ENCODE peak calls at places on chromosomes 13 and 19, in four cellular contexts. H is left ventricle myocardium inferior, K is ovary, Q is prostate gland. A is an unnamed sample.

GRCh38 chr13:25973576-25973975 is 78.2 kb downstream of the SHISA2 start:
- DNase-seq in K (no peak), H (no peak), Q (no peak), A (no peak)

GRCh38 chr19:3047307-3048189 is 14.7 kb downstream of the TLE5 start:
- DNase-seq in K (peak; percentile 88), Q (peak; percentile 96), H (peak; percentile 79), A (peak; percentile 95)

GRCh38 chr19:1248454-1249297 is at the start of gene MIDN:
- DNase-seq in K (peak; percentile 96), H (peak; percentile 88), Q (peak; percentile 79), A (peak; percentile 88)

GRCh38 chr19:1007399-1007745 is 7.2 kb downstream of the GRIN3B start:
- DNase-seq in Q (no peak), K (no peak), H (no peak), A (no peak)

GRCh38 chr19:10230904-10231623 is at the start of gene S1PR2:
- DNase-seq in Q (peak; percentile 49), K (peak; percentile 84), H (peak; percentile 85), A (peak; percentile 78)

GRCh38 chr13:25489238-25489637 is 117.5 kb downstream of the ATP8A2 start:
- DNase-seq in Q (no peak), K (no peak), H (no peak), A (no peak)

GRCh38 chr13:112324121-112324520 is 52.0 kb upstream of the SPACA7 start:
- DNase-seq in Q (no peak), K (no peak), H (no peak), A (no peak)

GRCh38 chr19:17841810-17842662 is 5.7 kb downstream of the JAK3 start:
- DNase-seq in H (peak; percentile 72), K (peak; percentile 100), Q (peak; percentile 48), A (peak; percentile 91)

GRCh38 chr19:531009-531752 is 379 bp upstream of the CDC34 start:
- DNase-seq in H (peak; percentile 84), K (peak; percentile 88), Q (peak; percentile 70), A (peak; percentile 78)

GRCh38 chr13:50033696-50034095 is 18.5 kb downstream of the KCNRG start:
- DNase-seq in H (no peak), K (no peak), Q (no peak), A (no peak)

GRCh38 chr13:22487932-22488331 is 692.8 kb upstream of the SGCG start:
- DNase-seq in H (no peak), K (no peak), Q (no peak), A (no peak)

GRCh38 chr13:46541210-46541609 is 11.8 kb upstream of the LRCH1 start:
- DNase-seq in H (no peak), K (no peak), Q (no peak), A (no peak)

GRCh38 chr13:36918246-36919060 is 1.6 kb downstream of the SMAD9 start:
- DNase-seq in Q (no peak), H (no peak), K (no peak), A (no peak)

GRCh38 chr13:25447396-25447795 is 75.6 kb downstream of the ATP8A2 start:
- DNase-seq in Q (no peak), H (no peak), K (no peak), A (no peak)

GRCh38 chr19:18610556-18611326 is 1.9 kb upstream of the TMEM59L start:
- DNase-seq in K (no peak), H (no peak), Q (no peak), A (no peak)

GRCh38 chr13:35767256-35767981 is 290.9 kb upstream of the MAB21L1 start:
- DNase-seq in Q (no peak), K (no peak), H (no peak), A (no peak)

GRCh38 chr13:112735791-112736190 is 46.0 kb downstream of the ATP11A start:
- DNase-seq in Q (no peak), K (no peak), H (no peak), A (no peak)

GRCh38 chr13:113115363-113116205 is 7.0 kb upstream of the F10 start:
- DNase-seq in H (no peak), K (no peak), Q (no peak), A (no peak)

GRCh38 chr19:3055741-3056453 is 6.4 kb downstream of the TLE5 start:
- DNase-seq in H (no peak), K (peak; percentile 76), Q (peak; percentile 94), A (peak; percentile 91)

GRCh38 chr19:7772752-7773291 is 9.8 kb downstream of the CLEC4M start:
- DNase-seq in K (no peak), Q (no peak), H (no peak), A (no peak)

GRCh38 chr13:76012091-76012721 is 376.1 kb downstream of the LMO7 start:
- DNase-seq in H (no peak), Q (no peak), K (no peak), A (no peak)

GRCh38 chr19:43207991-43208390 is 2.6 kb upstream of the PSG4 start:
- DNase-seq in Q (no peak), K (no peak), H (no peak), A (no peak)

GRCh38 chr13:71464673-71465072 is 402.3 kb downstream of the DACH1 start:
- DNase-seq in K (no peak), Q (no peak), H (no peak), A (no peak)

GRCh38 chr19:40502647-40503046 is 35.8 kb downstream of the SPTBN4 start:
- DNase-seq in Q (no peak), H (no peak), K (no peak), A (no peak)

GRCh38 chr13:80753951-80754350 is 413.0 kb upstream of the SPRY2 start:
- DNase-seq in Q (no peak), H (no peak), K (no peak), A (no peak)

GRCh38 chr19:19554074-19555023 is 16.3 kb downstream of the CILP2 start:
- DNase-seq in Q (no peak), K (no peak), H (peak; percentile 48), A (peak; percentile 57)

GRCh38 chr13:49806126-49806536 is 13.6 kb upstream of the KPNA3 start:
- DNase-seq in H (no peak), K (no peak), Q (no peak), A (no peak)

GRCh38 chr13:62908321-62908720 is 1492.7 kb upstream of the PCDH20 start:
- DNase-seq in H (no peak), K (no peak), Q (no peak), A (no peak)

GRCh38 chr19:55340144-55340783 is 588 bp downstream of the KMT5C start:
- DNase-seq in H (no peak), Q (no peak), K (peak; percentile 64), A (peak; percentile 43)

DNA sequence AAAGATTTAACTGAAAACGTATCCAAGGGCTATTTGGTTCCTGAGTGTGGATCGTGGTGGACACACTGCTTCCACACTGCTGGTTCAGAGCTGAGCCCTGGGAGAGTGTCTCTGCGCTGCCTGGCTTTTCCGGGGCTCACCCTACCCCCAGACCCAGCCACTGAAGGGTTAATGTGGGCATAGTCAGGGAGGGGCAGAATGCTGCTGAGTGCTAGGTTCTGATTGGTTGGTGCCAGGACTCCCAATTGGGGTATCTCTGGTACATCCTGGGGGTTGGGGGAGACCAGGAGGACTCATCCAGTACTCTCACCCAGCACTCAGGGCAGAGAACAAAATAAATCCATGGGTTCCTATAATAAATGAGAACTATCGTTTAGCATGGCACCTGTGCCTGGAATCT is 142.3 kb downstream of the CACNA1A start:
- DNase-seq in K (no peak), Q (no peak), H (no peak), A (no peak)
- H3K4me3 ChIP-seq in K (no peak overlapping the region), Q (no peak overlapping the region), H (no peak overlapping the region), A (no peak overlapping the region)

GRCh38 chr19:47406711-47407416 is 12.5 kb downstream of the MEIS3 start:
- DNase-seq in K (no peak), Q (no peak), H (no peak), A (no peak)

GRCh38 chr19:47405197-47405550 is 14.2 kb downstream of the MEIS3 start:
- DNase-seq in Q (no peak), K (no peak), H (no peak), A (no peak)

GRCh38 chr19:47408156-47408938 is 11.0 kb downstream of the MEIS3 start:
- DNase-seq in H (no peak), Q (no peak), K (no peak), A (no peak)

GRCh38 chr19:47405854-47406417 is 13.4 kb downstream of the MEIS3 start:
- DNase-seq in H (no peak), Q (no peak), K (no peak), A (no peak)

DNA sequence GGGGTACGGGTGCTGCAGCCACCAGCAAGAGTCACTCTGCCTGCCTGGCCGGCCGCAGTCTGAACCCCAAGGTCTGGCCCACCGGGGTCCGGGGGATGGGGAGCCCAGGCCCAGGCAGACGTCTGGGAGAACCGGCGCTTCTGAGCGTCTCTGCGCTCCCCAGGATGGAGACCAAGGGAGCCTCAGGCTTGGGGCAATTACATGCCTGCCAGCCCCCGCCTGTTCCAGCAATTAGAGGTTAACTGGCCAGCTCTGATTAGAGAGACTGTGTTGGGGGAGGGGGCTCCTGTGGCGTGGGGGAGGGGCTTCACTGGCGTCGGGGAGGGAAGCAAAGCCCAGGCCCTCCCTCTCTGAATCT is 11.9 kb downstream of the MEIS3 start:
- DNase-seq in H (no peak), Q (no peak), K (no peak), A (no peak)
- H3K27me3 ChIP-seq in H (peaks cover 95% of the 10 kb centered on the region), Q (no peaks in the 10 kb centered on the region), K (no peaks in the 10 kb centered on the region), A (no peaks in the 10 kb centered on the region)

GRCh38 chr19:29873801-29874575 is 62.2 kb downstream of the CCNE1 start:
- DNase-seq in H (no peak), K (no peak), Q (no peak), A (no peak)
- TF ChIP-seq CTCF in H (peak; percentile 42), K (no peak), Q (no peak), A (no peak)

DNA sequence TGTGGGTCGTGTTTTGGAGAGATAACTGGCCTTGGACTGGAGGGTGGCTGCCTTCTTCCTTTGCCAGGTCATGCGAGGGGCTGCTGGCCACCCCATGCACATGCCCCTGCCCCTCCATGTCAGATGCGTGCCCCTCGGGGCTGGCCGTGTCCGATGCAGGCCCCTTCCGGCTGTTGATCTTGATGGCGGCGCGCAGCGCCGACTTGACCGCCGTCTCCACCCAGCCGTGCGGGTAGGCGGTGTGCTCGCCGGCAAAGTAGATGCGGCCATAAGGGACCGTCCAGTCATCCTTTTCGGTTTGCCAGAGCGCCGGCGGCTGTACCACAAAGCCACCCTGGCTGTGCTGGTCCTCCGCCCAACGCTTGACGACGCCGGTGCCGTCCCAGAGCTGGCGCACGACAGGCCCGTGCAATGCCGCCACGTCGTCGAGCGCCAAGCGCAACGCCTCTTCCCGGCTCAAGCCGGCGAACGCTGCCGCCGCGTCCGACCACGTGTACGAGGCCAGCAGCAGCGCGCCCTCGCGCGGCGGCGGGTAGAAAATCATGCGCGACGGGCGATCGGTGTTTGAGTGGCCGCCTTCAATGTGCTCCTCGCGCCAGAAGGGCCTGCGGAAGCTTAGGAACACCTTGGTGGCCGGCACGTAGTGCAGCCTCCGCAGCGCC is 6.9 kb downstream of the IL4I1 start:
- DNase-seq in H (peak; percentile 74), K (peak; percentile 79), Q (peak; percentile 51), A (peak; percentile 78)
- H3K4me3 ChIP-seq in H (peak overlapping the region; percentile 60), K (peak overlapping the region; percentile 2), Q (no peak overlapping the region), A (peak overlapping the region; percentile 41)

DNA sequence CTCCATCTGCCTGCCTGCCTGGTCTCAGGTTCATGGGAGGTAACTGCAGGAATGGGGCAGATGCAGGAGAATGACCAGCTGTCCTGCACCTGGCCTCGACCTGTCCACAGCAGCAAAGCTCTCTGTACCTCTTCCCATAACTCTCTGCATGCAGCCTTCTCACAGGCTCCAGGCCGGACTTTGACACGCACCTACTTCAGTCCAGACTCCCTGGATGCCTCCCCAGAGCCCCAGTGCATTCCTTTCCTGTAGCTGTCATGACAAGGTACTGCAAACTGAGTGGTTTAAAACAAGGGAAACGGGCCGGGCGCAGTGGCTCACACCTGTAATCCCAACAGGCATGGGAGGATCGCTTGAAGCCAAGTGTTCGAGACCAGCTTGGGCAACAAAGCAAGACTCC is 3.3 kb downstream of the NANOS2 start:
- DNase-seq in H (no peak), K (no peak), Q (no peak), A (no peak)
- H3K27me3 ChIP-seq in H (peaks cover 50% of the 10 kb centered on the region), K (no peaks in the 10 kb centered on the region), Q (peaks cover 3% of the 10 kb centered on the region), A (no peaks in the 10 kb centered on the region)